ENCODE peak calls at places on chromosomes 12 and 14, in ten cellular contexts. N is fibroblast of the aortic adventitia; D is natural killer cell; X is AG04450; T is nucleus accumbens; S is memory B cell; Y is mucosa of gallbladder; B is stimulated activated effector memory CD8-positive, alpha-beta T cell treated with anti-CD3 and anti-CD28 coated beads, Interleukin-12 subunit alpha, Interleukin-12 subunit beta, amount 100 ng/mL, for 72 hours; O is CD4-positive, CD25-positive, alpha-beta regulatory T cell; K is RKO. A is an unnamed sample.

GRCh38 chr12:108773798-108774788 is 42.8 kb upstream of the CORO1C start:
- DNase-seq in N (peak; percentile 55), D (no peak), X (peak; percentile 26), T (peak; percentile 17), S (no peak), Y (peak; percentile 50), B (no peak), O (no peak), K (no peak), A (peak; percentile 77)

GRCh38 chr14:52531481-52531880 is 20.8 kb downstream of the TXNDC16 start:
- DNase-seq in N (no peak), D (no peak), X (no peak), T (no peak), S (no peak), Y (no peak), B (no peak), O (no peak), K (no peak), A (no peak)

GRCh38 chr12:132908145-132909029 is 21.0 kb upstream of the CHFR start:
- DNase-seq in N (peak; percentile 95), D (peak; percentile 88), X (peak; percentile 89), T (peak; percentile 93), S (peak; percentile 91), Y (peak; percentile 98), B (peak; percentile 80), O (peak; percentile 92), K (no peak), A (peak; percentile 99)

GRCh38 chr14:24056800-24057184 is 5.0 kb downstream of the CARMIL3 start:
- DNase-seq in N (no peak), D (no peak), X (no peak), T (no peak), S (no peak), Y (no peak), B (no peak), O (no peak), K (no peak), A (no peak)

GRCh38 chr14:43308411-43308810 is 1198.7 kb downstream of the FSCB start:
- DNase-seq in N (no peak), D (no peak), X (no peak), T (no peak), S (no peak), Y (no peak), B (no peak), O (no peak), K (peak; percentile 58), A (no peak)

GRCh38 chr12:77940011-77940423 is 109.3 kb downstream of the NAV3 start:
- DNase-seq in N (peak; percentile 91), D (no peak), X (peak; percentile 51), T (no peak), S (no peak), Y (no peak), B (no peak), O (no peak), K (peak; percentile 99), A (peak; percentile 77)

GRCh38 chr14:82313889-82314288 is 780.2 kb upstream of the SEL1L start:
- DNase-seq in N (no peak), D (no peak), X (no peak), T (no peak), S (no peak), Y (no peak), B (no peak), O (no peak), K (no peak), A (no peak)

GRCh38 chr12:19451196-19451595 is 11.9 kb downstream of the AEBP2 start:
- DNase-seq in N (no peak), D (no peak), X (no peak), T (no peak), S (no peak), Y (no peak), B (no peak), O (no peak), K (no peak), A (no peak)

GRCh38 chr14:20986811-20987210 is 3.0 kb upstream of the METTL17 start:
- DNase-seq in N (peak; percentile 96), D (no peak), X (peak; percentile 75), T (no peak), S (no peak), Y (no peak), B (no peak), O (no peak), K (peak; percentile 93), A (peak; percentile 86)

GRCh38 chr12:1864456-1864855 is 44.1 kb downstream of the LRTM2 start:
- DNase-seq in N (no peak), D (no peak), X (no peak), T (no peak), S (no peak), Y (no peak), B (no peak), O (no peak), K (no peak), A (no peak)

GRCh38 chr14:87108726-87109125 is 884.3 kb downstream of the GALC start:
- DNase-seq in N (peak; percentile 69), D (no peak), X (peak; percentile 53), T (no peak), S (no peak), Y (no peak), B (no peak), O (no peak), K (peak; percentile 1), A (peak; percentile 75)

GRCh38 chr14:59221558-59221957 is 33.1 kb downstream of the DAAM1 start:
- DNase-seq in N (peak; percentile 8), D (no peak), X (no peak), T (no peak), S (no peak), Y (no peak), B (no peak), O (no peak), K (no peak), A (no peak)

GRCh38 chr14:73460691-73461127 is 2.4 kb upstream of the NUMB start:
- DNase-seq in N (peak; percentile 81), D (no peak), X (no peak), T (no peak), S (no peak), Y (no peak), B (no peak), O (no peak), K (no peak), A (peak; percentile 61)

GRCh38 chr14:83006071-83006670 is 1472.5 kb upstream of the SEL1L start:
- DNase-seq in N (no peak), D (no peak), X (no peak), T (no peak), S (no peak), Y (peak; percentile 21), B (no peak), O (no peak), K (no peak), A (no peak)

GRCh38 chr12:49108958-49109404 is 1.7 kb downstream of the LMBR1L start:
- DNase-seq in N (peak; percentile 62), D (no peak), X (no peak), T (no peak), S (no peak), Y (peak; percentile 43), B (no peak), O (no peak), K (no peak), A (no peak)

GRCh38 chr12:27509032-27509431 is 15.0 kb upstream of the PPFIBP1 start:
- DNase-seq in N (no peak), D (no peak), X (no peak), T (no peak), S (no peak), Y (no peak), B (no peak), O (no peak), K (no peak), A (no peak)